ENCODE peak calls at places on chromosomes 11 and 22, in eight cellular contexts. One of them, this sample, is unnamed.

GRCh38 chr22:32958021-32958420 is 100.2 kb downstream of the SYN3 start:
- DNase-seq in fibroblast of mammary gland: no peak
- DNase-seq in left kidney: peak
- DNase-seq in lung microvascular endothelial cell: peak
- DNase-seq in progenitor cell of endocrine pancreas: no peak
- DNase-seq in NCI-H2081: no peak
- DNase-seq in HT-29: no peak
- DNase-seq in NCI-H1092: no peak
- DNase-seq in this sample: no peak

GRCh38 chr11:2844116-2844515 is 41.5 kb downstream of the CDKN1C start:
- DNase-seq in left kidney: no peak
- DNase-seq in fibroblast of mammary gland: no peak
- DNase-seq in NCI-H1092: no peak
- DNase-seq in HT-29: no peak
- DNase-seq in progenitor cell of endocrine pancreas: no peak
- DNase-seq in lung microvascular endothelial cell: no peak
- DNase-seq in NCI-H2081: no peak
- DNase-seq in this sample: no peak

GRCh38 chr11:11292839-11293238 is 60.2 kb downstream of the CSNK2A3 start:
- DNase-seq in left kidney: no peak
- DNase-seq in lung microvascular endothelial cell: no peak
- DNase-seq in fibroblast of mammary gland: no peak
- DNase-seq in progenitor cell of endocrine pancreas: no peak
- DNase-seq in HT-29: no peak
- DNase-seq in NCI-H1092: no peak
- DNase-seq in NCI-H2081: no peak
- DNase-seq in this sample: no peak

GRCh38 chr11:2991477-2992233 is 474 bp downstream of the NAP1L4 start:
- DNase-seq in HT-29: peak
- DNase-seq in left kidney: peak
- DNase-seq in NCI-H1092: peak
- DNase-seq in fibroblast of mammary gland: peak
- DNase-seq in NCI-H2081: peak
- DNase-seq in lung microvascular endothelial cell: no peak
- DNase-seq in progenitor cell of endocrine pancreas: no peak
- DNase-seq in this sample: no peak

GRCh38 chr11:134098566-134099184 is 29.8 kb downstream of the JAM3 start:
- DNase-seq in HT-29: peak
- DNase-seq in NCI-H2081: peak
- DNase-seq in left kidney: peak
- DNase-seq in progenitor cell of endocrine pancreas: no peak
- DNase-seq in lung microvascular endothelial cell: peak
- DNase-seq in NCI-H1092: no peak
- DNase-seq in fibroblast of mammary gland: no peak
- DNase-seq in this sample: no peak

GRCh38 chr11:44090539-44090938 is 4.9 kb upstream of the EXT2 start:
- DNase-seq in fibroblast of mammary gland: no peak
- DNase-seq in progenitor cell of endocrine pancreas: no peak
- DNase-seq in HT-29: no peak
- DNase-seq in NCI-H2081: no peak
- DNase-seq in lung microvascular endothelial cell: no peak
- DNase-seq in left kidney: no peak
- DNase-seq in NCI-H1092: no peak
- DNase-seq in this sample: no peak

GRCh38 chr11:22884268-22884667 is 24.0 kb upstream of the CCDC179 start:
- DNase-seq in NCI-H1092: no peak
- DNase-seq in progenitor cell of endocrine pancreas: no peak
- DNase-seq in HT-29: no peak
- DNase-seq in fibroblast of mammary gland: no peak
- DNase-seq in lung microvascular endothelial cell: no peak
- DNase-seq in NCI-H2081: no peak
- DNase-seq in left kidney: no peak
- DNase-seq in this sample: no peak

GRCh38 chr11:118916842-118917388 is 8.8 kb downstream of the BCL9L start:
- DNase-seq in progenitor cell of endocrine pancreas: no peak
- DNase-seq in left kidney: no peak
- DNase-seq in NCI-H2081: peak
- DNase-seq in fibroblast of mammary gland: peak
- DNase-seq in HT-29: no peak
- DNase-seq in lung microvascular endothelial cell: no peak
- DNase-seq in NCI-H1092: no peak
- DNase-seq in this sample: no peak

GRCh38 chr11:82494988-82495432 is 238.7 kb downstream of the FAM181B start:
- DNase-seq in lung microvascular endothelial cell: no peak
- DNase-seq in left kidney: peak
- DNase-seq in progenitor cell of endocrine pancreas: no peak
- DNase-seq in fibroblast of mammary gland: peak
- DNase-seq in NCI-H2081: peak
- DNase-seq in HT-29: peak
- DNase-seq in NCI-H1092: no peak
- DNase-seq in this sample: peak

GRCh38 chr22:44536411-44536810 is 38.4 kb upstream of the RTL6 start:
- DNase-seq in lung microvascular endothelial cell: no peak
- DNase-seq in NCI-H1092: no peak
- DNase-seq in progenitor cell of endocrine pancreas: no peak
- DNase-seq in HT-29: no peak
- DNase-seq in left kidney: no peak
- DNase-seq in NCI-H2081: no peak
- DNase-seq in fibroblast of mammary gland: no peak
- DNase-seq in this sample: no peak

GRCh38 chr11:16001899-16002426 is 354.4 kb downstream of the SOX6 start:
- DNase-seq in progenitor cell of endocrine pancreas: no peak
- DNase-seq in fibroblast of mammary gland: peak
- DNase-seq in NCI-H1092: peak
- DNase-seq in NCI-H2081: peak
- DNase-seq in lung microvascular endothelial cell: no peak
- DNase-seq in left kidney: peak
- DNase-seq in HT-29: peak
- DNase-seq in this sample: no peak

GRCh38 chr11:74647404-74647803 is 55.0 kb downstream of the POLD3 start:
- DNase-seq in lung microvascular endothelial cell: no peak
- DNase-seq in HT-29: no peak
- DNase-seq in fibroblast of mammary gland: peak
- DNase-seq in NCI-H1092: no peak
- DNase-seq in left kidney: no peak
- DNase-seq in progenitor cell of endocrine pancreas: no peak
- DNase-seq in NCI-H2081: no peak
- DNase-seq in this sample: no peak

GRCh38 chr11:100849009-100849913 is 162.2 kb downstream of the ARHGAP42 start:
- DNase-seq in left kidney: peak
- DNase-seq in NCI-H2081: no peak
- DNase-seq in HT-29: no peak
- DNase-seq in progenitor cell of endocrine pancreas: no peak
- DNase-seq in lung microvascular endothelial cell: no peak
- DNase-seq in NCI-H1092: no peak
- DNase-seq in fibroblast of mammary gland: peak
- DNase-seq in this sample: peak

GRCh38 chr22:25039255-25039654 is 86.7 kb downstream of the KIAA1671 start:
- DNase-seq in NCI-H2081: no peak
- DNase-seq in progenitor cell of endocrine pancreas: no peak
- DNase-seq in lung microvascular endothelial cell: no peak
- DNase-seq in fibroblast of mammary gland: no peak
- DNase-seq in left kidney: no peak
- DNase-seq in HT-29: no peak
- DNase-seq in NCI-H1092: no peak
- DNase-seq in this sample: no peak

GRCh38 chr22:45881524-45881875 is 95.5 kb downstream of the WNT7B start:
- DNase-seq in NCI-H2081: no peak
- DNase-seq in fibroblast of mammary gland: no peak
- DNase-seq in progenitor cell of endocrine pancreas: no peak
- DNase-seq in NCI-H1092: no peak
- DNase-seq in lung microvascular endothelial cell: no peak
- DNase-seq in left kidney: no peak
- DNase-seq in HT-29: no peak
- DNase-seq in this sample: no peak

GRCh38 chr11:721347-721912 is 15.4 kb downstream of the EPS8L2 start:
- DNase-seq in left kidney: no peak
- DNase-seq in progenitor cell of endocrine pancreas: no peak
- DNase-seq in NCI-H1092: no peak
- DNase-seq in HT-29: no peak
- DNase-seq in fibroblast of mammary gland: no peak
- DNase-seq in NCI-H2081: no peak
- DNase-seq in lung microvascular endothelial cell: no peak
- DNase-seq in this sample: no peak

GRCh38 chr11:105825141-105825540 is 196.9 kb downstream of the MSANTD4 start:
- DNase-seq in NCI-H1092: no peak
- DNase-seq in left kidney: no peak
- DNase-seq in fibroblast of mammary gland: no peak
- DNase-seq in NCI-H2081: no peak
- DNase-seq in lung microvascular endothelial cell: no peak
- DNase-seq in HT-29: no peak
- DNase-seq in progenitor cell of endocrine pancreas: no peak
- DNase-seq in this sample: peak

GRCh38 chr11:15685311-15685710 is 570.6 kb downstream of the INSC start:
- DNase-seq in progenitor cell of endocrine pancreas: no peak
- DNase-seq in lung microvascular endothelial cell: no peak
- DNase-seq in left kidney: peak
- DNase-seq in fibroblast of mammary gland: no peak
- DNase-seq in NCI-H2081: no peak
- DNase-seq in HT-29: no peak
- DNase-seq in NCI-H1092: no peak
- DNase-seq in this sample: no peak

GRCh38 chr22:29879738-29880137 is 3.2 kb upstream of the MTMR3 start:
- DNase-seq in NCI-H1092: no peak
- DNase-seq in NCI-H2081: no peak
- DNase-seq in progenitor cell of endocrine pancreas: no peak
- DNase-seq in HT-29: peak
- DNase-seq in lung microvascular endothelial cell: peak
- DNase-seq in fibroblast of mammary gland: peak
- DNase-seq in left kidney: no peak
- DNase-seq in this sample: no peak

GRCh38 chr11:11148104-11148509 is 204.9 kb downstream of the CSNK2A3 start:
- DNase-seq in left kidney: peak
- DNase-seq in progenitor cell of endocrine pancreas: no peak
- DNase-seq in fibroblast of mammary gland: peak
- DNase-seq in lung microvascular endothelial cell: no peak
- DNase-seq in NCI-H1092: no peak
- DNase-seq in NCI-H2081: no peak
- DNase-seq in HT-29: peak
- DNase-seq in this sample: no peak

GRCh38 chr11:81725691-81726090 is 1008.0 kb downstream of the FAM181B start:
- DNase-seq in progenitor cell of endocrine pancreas: no peak
- DNase-seq in left kidney: no peak
- DNase-seq in NCI-H1092: no peak
- DNase-seq in fibroblast of mammary gland: peak
- DNase-seq in HT-29: no peak
- DNase-seq in NCI-H2081: no peak
- DNase-seq in lung microvascular endothelial cell: no peak
- DNase-seq in this sample: no peak

GRCh38 chr11:113274708-113275582 is 39.4 kb upstream of the TTC12 start:
- DNase-seq in lung microvascular endothelial cell: no peak
- DNase-seq in left kidney: peak
- DNase-seq in NCI-H1092: no peak
- DNase-seq in HT-29: no peak
- DNase-seq in fibroblast of mammary gland: no peak
- DNase-seq in progenitor cell of endocrine pancreas: no peak
- DNase-seq in NCI-H2081: peak
- DNase-seq in this sample: no peak

GRCh38 chr22:34736081-34736480 is 329.9 kb upstream of the ISX start:
- DNase-seq in NCI-H2081: no peak
- DNase-seq in left kidney: no peak
- DNase-seq in progenitor cell of endocrine pancreas: no peak
- DNase-seq in NCI-H1092: no peak
- DNase-seq in HT-29: no peak
- DNase-seq in lung microvascular endothelial cell: no peak
- DNase-seq in fibroblast of mammary gland: no peak
- DNase-seq in this sample: no peak

GRCh38 chr11:120334894-120335462 is 1.2 kb upstream of the ARHGEF12 start:
- DNase-seq in NCI-H1092: peak
- DNase-seq in HT-29: peak
- DNase-seq in lung microvascular endothelial cell: peak
- DNase-seq in NCI-H2081: peak
- DNase-seq in progenitor cell of endocrine pancreas: peak
- DNase-seq in fibroblast of mammary gland: peak
- DNase-seq in left kidney: peak
- DNase-seq in this sample: peak

GRCh38 chr11:1506981-1507380 is 20.4 kb upstream of the MOB2 start:
- DNase-seq in lung microvascular endothelial cell: no peak
- DNase-seq in NCI-H2081: no peak
- DNase-seq in progenitor cell of endocrine pancreas: no peak
- DNase-seq in HT-29: no peak
- DNase-seq in NCI-H1092: no peak
- DNase-seq in left kidney: no peak
- DNase-seq in fibroblast of mammary gland: no peak
- DNase-seq in this sample: no peak

GRCh38 chr22:19873138-19873959 is 18.7 kb upstream of the GNB1L start:
- DNase-seq in left kidney: no peak
- DNase-seq in lung microvascular endothelial cell: peak
- DNase-seq in NCI-H1092: no peak
- DNase-seq in HT-29: peak
- DNase-seq in NCI-H2081: peak
- DNase-seq in fibroblast of mammary gland: no peak
- DNase-seq in progenitor cell of endocrine pancreas: no peak
- DNase-seq in this sample: no peak

GRCh38 chr22:36457688-36458450 is 23.6 kb downstream of the TXN2 start:
- DNase-seq in fibroblast of mammary gland: peak
- DNase-seq in lung microvascular endothelial cell: no peak
- DNase-seq in NCI-H1092: no peak
- DNase-seq in progenitor cell of endocrine pancreas: no peak
- DNase-seq in NCI-H2081: no peak
- DNase-seq in HT-29: no peak
- DNase-seq in left kidney: no peak
- DNase-seq in this sample: no peak

GRCh38 chr22:23752090-23752691 is 1.3 kb upstream of the ZNF70 start:
- DNase-seq in progenitor cell of endocrine pancreas: no peak
- DNase-seq in lung microvascular endothelial cell: no peak
- DNase-seq in HT-29: no peak
- DNase-seq in NCI-H2081: no peak
- DNase-seq in NCI-H1092: no peak
- DNase-seq in left kidney: no peak
- DNase-seq in fibroblast of mammary gland: no peak
- DNase-seq in this sample: no peak

GRCh38 chr22:28183078-28183870 is 264.2 kb upstream of the PITPNB start:
- DNase-seq in HT-29: peak
- DNase-seq in progenitor cell of endocrine pancreas: no peak
- DNase-seq in NCI-H2081: peak
- DNase-seq in lung microvascular endothelial cell: peak
- DNase-seq in NCI-H1092: no peak
- DNase-seq in fibroblast of mammary gland: no peak
- DNase-seq in left kidney: no peak
- DNase-seq in this sample: peak

GRCh38 chr11:19985106-19985505 is 175.2 kb downstream of the DBX1 start:
- DNase-seq in NCI-H2081: no peak
- DNase-seq in NCI-H1092: no peak
- DNase-seq in HT-29: no peak
- DNase-seq in fibroblast of mammary gland: no peak
- DNase-seq in left kidney: no peak
- DNase-seq in lung microvascular endothelial cell: no peak
- DNase-seq in progenitor cell of endocrine pancreas: no peak
- DNase-seq in this sample: no peak

GRCh38 chr11:92473736-92474135 is 249.1 kb downstream of the FAT3 start:
- DNase-seq in fibroblast of mammary gland: no peak
- DNase-seq in lung microvascular endothelial cell: no peak
- DNase-seq in left kidney: no peak
- DNase-seq in HT-29: no peak
- DNase-seq in progenitor cell of endocrine pancreas: no peak
- DNase-seq in NCI-H1092: no peak
- DNase-seq in NCI-H2081: no peak
- DNase-seq in this sample: no peak

GRCh38 chr22:44098021-44098739 is 74.1 kb downstream of the PARVB start:
- DNase-seq in fibroblast of mammary gland: no peak
- DNase-seq in NCI-H2081: no peak
- DNase-seq in NCI-H1092: no peak
- DNase-seq in lung microvascular endothelial cell: no peak
- DNase-seq in progenitor cell of endocrine pancreas: no peak
- DNase-seq in left kidney: no peak
- DNase-seq in HT-29: no peak
- DNase-seq in this sample: no peak

GRCh38 chr22:30881361-30882180 is 87.0 kb downstream of the MORC2 start:
- DNase-seq in NCI-H2081: no peak
- DNase-seq in progenitor cell of endocrine pancreas: peak
- DNase-seq in HT-29: no peak
- DNase-seq in fibroblast of mammary gland: no peak
- DNase-seq in lung microvascular endothelial cell: no peak
- DNase-seq in left kidney: peak
- DNase-seq in NCI-H1092: no peak
- DNase-seq in this sample: no peak

GRCh38 chr22:35379146-35379993 is 1.5 kb upstream of the HMOX1 start:
- DNase-seq in HT-29: peak
- DNase-seq in lung microvascular endothelial cell: no peak
- DNase-seq in left kidney: no peak
- DNase-seq in NCI-H2081: no peak
- DNase-seq in progenitor cell of endocrine pancreas: no peak
- DNase-seq in NCI-H1092: no peak
- DNase-seq in fibroblast of mammary gland: no peak
- DNase-seq in this sample: no peak

This sample was measured in NCI-H446.